ENCODE peak calls at places on chromosomes 11 and 22, in nine cellular contexts. T is right atrium auricular region, G is lower lobe of right lung, E is tibial nerve, S is endothelial cell, A is nephron progenitor cell, C is GM20000, Q is HL-60, F is RWPE1. O is an unnamed sample.

GRCh38 chr11:12086271-12087074 is 23.9 kb upstream of the MICAL2 start:
- DNase-seq in F (peak), S (no peak), A (no peak), C (no peak), T (peak), Q (no peak), G (no peak), E (no peak), O (no peak)

GRCh38 chr11:78910322-78910721 is 335.7 kb upstream of the NARS2 start:
- DNase-seq in C (no peak), S (no peak), E (no peak), Q (no peak), G (no peak), A (no peak), T (no peak), F (no peak), O (no peak)

GRCh38 chr11:62794201-62794775 is 2.5 kb upstream of the TMEM223 start:
- DNase-seq in S (no peak), A (no peak), G (no peak), Q (no peak), C (no peak), F (no peak), E (no peak), T (no peak), O (no peak)

GRCh38 chr11:26730711-26731460 is 9.0 kb upstream of the SLC5A12 start:
- DNase-seq in G (no peak), S (no peak), C (no peak), Q (no peak), A (no peak), T (no peak), F (peak), E (no peak), O (no peak)

GRCh38 chr11:121932646-121933185 is 183.3 kb downstream of the BLID start:
- DNase-seq in C (no peak), Q (no peak), G (no peak), A (no peak), E (no peak), S (no peak), T (no peak), F (no peak), O (no peak)

GRCh38 chr11:3169235-3169951 is 4.3 kb upstream of the OSBPL5 start:
- DNase-seq in F (peak), Q (no peak), C (no peak), E (no peak), G (peak), T (no peak), S (no peak), A (no peak), O (peak)

GRCh38 chr11:128530119-128531091 is 57.0 kb downstream of the ETS1 start:
- DNase-seq in S (no peak), Q (no peak), F (peak), T (no peak), G (no peak), C (no peak), E (no peak), A (no peak), O (no peak)

GRCh38 chr11:19970944-19971343 is 189.3 kb downstream of the DBX1 start:
- DNase-seq in F (no peak), G (no peak), T (no peak), C (no peak), E (no peak), S (no peak), Q (no peak), A (no peak), O (no peak)

GRCh38 chr22:23221351-23221804 is 41.1 kb downstream of the BCR start:
- DNase-seq in F (no peak), T (no peak), G (no peak), Q (no peak), E (no peak), A (no peak), S (no peak), C (no peak), O (no peak)

GRCh38 chr22:40345271-40345670 is 1.0 kb upstream of the ADSL start:
- DNase-seq in T (no peak), C (no peak), G (no peak), F (no peak), Q (no peak), E (no peak), S (no peak), A (no peak), O (no peak)

GRCh38 chr22:49575703-49576081 is 252.0 kb downstream of the BRD1 start:
- DNase-seq in E (no peak), T (no peak), F (no peak), S (no peak), G (peak), A (no peak), C (no peak), Q (no peak), O (no peak)

GRCh38 chr11:67610302-67610868 is 3.6 kb downstream of the NDUFV1 start:
- DNase-seq in S (no peak), A (no peak), E (no peak), T (no peak), C (no peak), Q (no peak), F (no peak), G (no peak), O (no peak)

GRCh38 chr22:28442264-28442950 is 237.2 kb downstream of the TTC28 start:
- DNase-seq in F (peak), T (peak), E (peak), S (peak), G (peak), Q (no peak), C (peak), A (peak), O (peak)

GRCh38 chr22:39208013-39208680 is 36.6 kb downstream of the PDGFB start:
- DNase-seq in A (no peak), Q (no peak), S (no peak), T (no peak), F (no peak), C (no peak), E (no peak), G (peak), O (no peak)

GRCh38 chr11:69018924-69019323 is 5.9 kb upstream of the MRGPRF start:
- DNase-seq in C (no peak), F (no peak), T (no peak), G (no peak), E (no peak), A (no peak), S (no peak), Q (no peak), O (no peak)
- TF ChIP-seq CTCF in C (no peak), F (no peak), T (no peak), G (no peak), E (no peak), A (no peak), S (no peak), Q (no peak), O (no peak)

GRCh38 chr11:130449996-130450419 is 1.6 kb downstream of the ADAMTS15 start:
- DNase-seq in Q (no peak), G (peak), T (peak), A (peak), E (peak), C (no peak), F (no peak), S (peak), O (peak)
- TF ChIP-seq CTCF in Q (no peak), G (peak), T (peak), A (peak), E (peak), C (no peak), F (no peak), S (peak), O (peak)

GRCh38 chr22:27113211-27114030 is 456.0 kb downstream of the MIAT start:
- DNase-seq in Q (peak), E (peak), C (no peak), T (peak), F (peak), S (no peak), A (no peak), G (no peak), O (no peak)

GRCh38 chr22:27111796-27112195 is 454.4 kb downstream of the MIAT start:
- DNase-seq in T (no peak), F (no peak), G (no peak), A (no peak), S (no peak), Q (no peak), C (no peak), E (no peak), O (no peak)

GRCh38 chr22:27108425-27109114 is 451.2 kb downstream of the MIAT start:
- DNase-seq in S (no peak), G (no peak), C (no peak), T (no peak), A (peak), Q (no peak), F (no peak), E (peak), O (no peak)

GRCh38 chr22:27112273-27112672 is 454.9 kb downstream of the MIAT start:
- DNase-seq in Q (no peak), S (no peak), A (no peak), F (no peak), E (no peak), T (no peak), G (no peak), C (no peak), O (no peak)

DNA sequence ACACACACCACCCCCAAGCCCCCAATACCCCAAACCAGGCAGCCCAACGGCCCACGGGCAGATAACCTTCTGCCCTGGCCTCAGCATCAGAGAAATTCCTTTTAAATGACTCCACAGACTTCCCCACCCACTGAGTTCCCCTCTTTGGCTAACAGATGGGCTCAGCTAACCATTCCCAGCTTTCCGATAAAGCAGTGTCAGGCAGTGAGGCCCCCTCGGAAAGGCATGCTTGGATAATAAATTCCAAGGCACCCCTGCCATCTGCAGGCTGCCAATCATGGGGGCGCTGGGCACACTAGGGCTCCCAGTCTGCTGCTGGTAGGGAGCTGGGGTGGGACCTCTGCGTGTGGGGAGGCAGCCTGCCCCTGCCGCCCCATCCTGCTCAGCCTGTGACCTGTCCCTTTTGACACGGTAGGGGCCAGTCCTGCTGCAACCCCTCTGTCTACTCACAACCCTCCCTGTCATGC is 453.6 kb downstream of the MIAT start:
- DNase-seq in Q (no peak), T (no peak), A (no peak), G (no peak), C (no peak), E (no peak), F (no peak), S (no peak), O (no peak)
- TF ChIP-seq CTCF in Q (no peak), T (no peak), A (no peak), G (no peak), C (no peak), E (no peak), F (no peak), S (no peak), O (no peak)

GRCh38 chr11:119885861-119886567 is 157.0 kb upstream of the NECTIN1 start:
- DNase-seq in F (no peak), T (no peak), G (no peak), S (no peak), Q (no peak), C (no peak), E (no peak), A (no peak), O (no peak)

GRCh38 chr11:119886667-119887230 is 157.7 kb upstream of the NECTIN1 start:
- DNase-seq in S (no peak), Q (no peak), T (no peak), G (no peak), F (no peak), A (no peak), E (no peak), C (no peak), O (no peak)

GRCh38 chr11:119889111-119889510 is 160.1 kb upstream of the NECTIN1 start:
- DNase-seq in C (no peak), A (no peak), G (no peak), E (no peak), T (no peak), Q (no peak), S (no peak), F (no peak), O (no peak)

GRCh38 chr11:119889728-119890280 is 160.8 kb upstream of the NECTIN1 start:
- DNase-seq in T (no peak), A (no peak), G (no peak), Q (no peak), S (no peak), E (no peak), C (no peak), F (no peak), O (no peak)

GRCh38 chr11:119888119-119888518 is 159.1 kb upstream of the NECTIN1 start:
- DNase-seq in S (no peak), T (no peak), E (no peak), G (no peak), C (no peak), Q (no peak), F (no peak), A (no peak), O (no peak)
- TF ChIP-seq CTCF in S (no peak), T (no peak), E (no peak), G (no peak), C (no peak), Q (no peak), F (no peak), A (no peak), O (no peak)

GRCh38 chr11:130071211-130071712 is 1.6 kb downstream of the APLP2 start:
- DNase-seq in T (no peak), Q (no peak), A (no peak), C (no peak), E (no peak), S (no peak), F (peak), G (no peak), O (no peak)

GRCh38 chr11:130068986-130069683 is 559 bp upstream of the APLP2 start:
- DNase-seq in E (peak), F (peak), T (peak), A (no peak), Q (no peak), G (no peak), C (no peak), S (peak), O (peak)

GRCh38 chr11:130069684-130070108 is at the start of gene APLP2:
- DNase-seq in G (peak), T (peak), Q (peak), E (peak), C (peak), A (peak), F (peak), S (peak), O (peak)

GRCh38 chr11:130070829-130071205 is 1.1 kb downstream of the APLP2 start:
- DNase-seq in C (no peak), E (no peak), F (no peak), G (peak), A (peak), T (no peak), Q (no peak), S (peak), O (no peak)

DNA sequence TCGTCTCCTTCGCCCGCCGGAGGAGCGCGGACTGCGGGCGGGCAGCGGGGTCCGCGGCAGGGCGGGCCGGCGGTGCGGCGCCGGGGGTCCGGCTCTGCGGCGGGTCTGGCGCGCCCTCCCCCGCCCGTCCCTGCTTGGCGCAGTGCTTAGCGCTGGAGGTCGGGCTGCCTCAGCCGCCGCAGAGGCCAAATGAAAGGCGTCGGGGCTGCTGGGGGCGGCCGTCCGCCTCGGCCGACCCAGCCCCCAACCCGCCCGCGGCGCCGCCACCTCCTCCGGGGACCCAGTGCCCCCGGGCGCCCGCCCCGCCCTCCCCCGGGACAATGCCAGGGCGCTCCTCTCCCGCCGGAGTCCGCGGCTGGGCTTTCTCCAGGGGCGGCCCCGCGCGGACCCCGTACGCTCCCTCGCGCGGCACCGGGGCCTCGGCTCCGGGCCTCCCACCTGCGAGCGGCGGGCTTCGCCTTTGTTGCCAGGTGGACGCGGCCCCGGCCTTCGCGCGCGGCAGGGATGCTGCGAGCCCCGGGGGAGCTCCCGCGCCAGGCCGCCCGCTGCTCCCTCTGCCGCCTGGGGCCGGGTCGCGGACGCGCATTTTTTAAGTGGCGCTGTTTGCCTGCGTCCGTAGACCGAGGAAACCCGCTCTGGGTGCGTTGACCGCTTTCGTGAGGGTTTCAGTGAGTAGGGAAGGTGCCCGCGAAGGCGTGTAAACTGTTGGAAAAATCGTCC is 575 bp downstream of the APLP2 start:
- DNase-seq in T (no peak), E (no peak), A (peak), C (peak), S (peak), F (peak), Q (no peak), G (peak), O (peak)
- TF ChIP-seq CTCF in T (no peak), E (no peak), A (no peak), C (peak), S (no peak), F (no peak), Q (no peak), G (peak), O (no peak)

DNA sequence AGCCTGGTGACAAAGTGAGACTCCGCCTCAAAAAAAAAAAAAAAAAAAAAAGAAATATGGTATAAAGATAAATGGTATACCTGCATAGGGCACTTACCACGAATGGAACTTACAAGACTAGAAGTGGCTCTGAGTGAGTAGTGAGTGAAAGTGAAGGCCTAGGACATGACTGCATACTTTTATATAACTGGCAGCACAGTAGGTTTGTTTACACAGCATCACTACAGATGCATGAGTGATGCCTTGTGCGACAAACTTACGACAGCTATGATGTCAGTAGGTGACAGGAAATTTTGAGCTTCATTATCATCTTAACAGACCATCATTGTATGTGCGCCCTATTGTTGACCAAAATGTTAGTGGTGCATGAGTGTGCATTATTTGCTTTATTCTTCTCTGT is 17.7 kb downstream of the XRCC6 start:
- DNase-seq in T (no peak), S (no peak), F (no peak), C (no peak), Q (no peak), E (no peak), A (no peak), G (no peak), O (no peak)
- TF ChIP-seq CTCF in T (no peak), S (no peak), F (no peak), C (no peak), Q (no peak), E (no peak), A (no peak), G (no peak), O (no peak)